ENCODE peak calls at places on chromosomes 2 and 18, in nine cellular contexts. V is uterus; H is colonic mucosa; X is lung; R is upper lobe of left lung; L is endodermal cell; K is HCT116; Q is CD4-positive, CD25-positive, alpha-beta regulatory T cell; O is A673. W is an unnamed sample. For H3K4me1 and H3K9me3, the result is how much of the 10 kb centered on the place peaks cover.

GRCh38 chr2:179171371-179171770 is 93.3 kb downstream of the SESTD1 start:
- DNase-seq in V (no peak), H (no peak), X (no peak), R (no peak), L (no peak), K (no peak), Q (no peak), O (no peak), W (no peak)

GRCh38 chr2:111534816-111535803 is 348.9 kb downstream of the ANAPC1 start:
- DNase-seq in V (peak), H (peak), X (no peak), R (peak), L (no peak), K (no peak), Q (peak), O (peak), W (no peak)

GRCh38 chr18:59308201-59309014 is 10.0 kb downstream of the CPLX4 start:
- DNase-seq in V (peak), H (peak), X (peak), R (peak), L (peak), K (peak), Q (peak), O (peak), W (peak)

GRCh38 chr2:122001441-122001874 is 246.0 kb downstream of the TSN start:
- DNase-seq in V (no peak), H (no peak), X (no peak), R (no peak), L (no peak), K (no peak), Q (no peak), O (no peak), W (no peak)

GRCh38 chr2:240522406-240522805 is 35.4 kb downstream of the ANKMY1 start:
- DNase-seq in V (no peak), H (no peak), X (no peak), R (no peak), L (peak), K (no peak), Q (no peak), O (no peak), W (no peak)

GRCh38 chr18:46574000-46574739 is 82.8 kb downstream of the LOXHD1 start:
- DNase-seq in V (no peak), H (no peak), X (no peak), R (no peak), L (peak), K (no peak), Q (no peak), O (no peak), W (no peak)

GRCh38 chr2:234861841-234862735 is 89.7 kb upstream of the SH3BP4 start:
- DNase-seq in V (no peak), H (no peak), X (no peak), R (no peak), L (peak), K (no peak), Q (no peak), O (no peak), W (no peak)

GRCh38 chr2:167756427-167756826 is 491.0 kb downstream of the STK39 start:
- DNase-seq in V (no peak), H (no peak), X (no peak), R (no peak), L (peak), K (no peak), Q (no peak), O (peak), W (peak)

GRCh38 chr2:172278642-172279041 is 148.7 kb upstream of the ITGA6 start:
- DNase-seq in V (no peak), H (no peak), X (no peak), R (no peak), L (no peak), K (no peak), Q (no peak), O (peak), W (no peak)

GRCh38 chr18:12239426-12239825 is 14.7 kb upstream of the CIDEA start:
- DNase-seq in V (no peak), H (no peak), X (no peak), R (no peak), L (no peak), K (no peak), Q (no peak), O (no peak), W (no peak)

GRCh38 chr2:193141-193552 is 70.7 kb downstream of the SH3YL1 start:
- DNase-seq in V (no peak), H (no peak), X (no peak), R (no peak), L (no peak), K (no peak), Q (no peak), O (no peak), W (no peak)

GRCh38 chr2:46857871-46858696 is 57.5 kb downstream of the MCFD2 start:
- DNase-seq in V (no peak), H (no peak), X (no peak), R (no peak), L (no peak), K (no peak), Q (no peak), O (no peak), W (no peak)

GRCh38 chr2:150788741-150789140 is 301.3 kb upstream of the RND3 start:
- DNase-seq in V (no peak), H (no peak), X (no peak), R (no peak), L (no peak), K (no peak), Q (no peak), O (no peak), W (no peak)

GRCh38 chr2:181785677-181786344 is 105.5 kb upstream of the NEUROD1 start:
- DNase-seq in V (no peak), H (no peak), X (no peak), R (no peak), L (no peak), K (peak), Q (no peak), O (no peak), W (no peak)

GRCh38 chr2:61970807-61971556 is 65.5 kb downstream of the COMMD1 start:
- DNase-seq in V (no peak), H (no peak), X (no peak), R (no peak), L (peak), K (no peak), Q (no peak), O (no peak), W (no peak)

GRCh38 chr18:53864758-53865157 is 359.7 kb downstream of the MBD2 start:
- DNase-seq in V (no peak), H (no peak), X (no peak), R (no peak), L (no peak), K (no peak), Q (no peak), O (peak), W (no peak)

DNA sequence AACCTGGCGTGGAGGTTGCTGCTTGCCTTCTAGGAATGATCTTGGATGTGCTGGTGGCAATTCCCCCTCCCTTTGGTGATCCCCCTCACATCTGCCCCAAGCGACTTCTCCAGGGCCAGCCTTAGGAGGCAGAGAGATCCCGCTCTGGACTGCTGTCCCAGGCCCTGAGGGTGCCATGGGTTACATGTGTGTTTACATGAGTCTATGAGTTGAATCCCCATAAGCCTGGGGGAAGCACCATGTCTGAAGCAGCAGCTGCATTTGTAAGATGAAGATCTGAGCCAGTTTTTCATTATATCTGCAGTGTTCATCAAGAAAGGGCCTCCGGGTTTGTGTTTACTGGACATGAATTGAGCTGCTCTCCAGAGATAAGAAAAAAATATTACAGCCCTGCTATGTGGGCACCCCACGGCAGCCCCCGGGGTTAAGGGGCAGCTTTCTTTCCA is 46.1 kb downstream of the MRPS5 start:
- DNase-seq in V (no peak), H (no peak), X (no peak), R (no peak), L (peak), K (no peak), Q (no peak), O (no peak), W (no peak)
- H3K4me1 ChIP-seq in V (under half), H (under half), X (under half), R (under half), L (under half), K (under half), Q (under half), O (under half), W (under half)

GRCh38 chr18:13460946-13461345 is 242.4 kb downstream of the LDLRAD4 start:
- DNase-seq in V (no peak), H (no peak), X (no peak), R (no peak), L (peak), K (no peak), Q (no peak), O (no peak), W (no peak)
- H3K4me3 ChIP-seq in V (no peak), H (no peak), X (no peak), R (no peak), L (no peak), K (no peak), Q (peak), O (no peak), W (no peak)

DNA sequence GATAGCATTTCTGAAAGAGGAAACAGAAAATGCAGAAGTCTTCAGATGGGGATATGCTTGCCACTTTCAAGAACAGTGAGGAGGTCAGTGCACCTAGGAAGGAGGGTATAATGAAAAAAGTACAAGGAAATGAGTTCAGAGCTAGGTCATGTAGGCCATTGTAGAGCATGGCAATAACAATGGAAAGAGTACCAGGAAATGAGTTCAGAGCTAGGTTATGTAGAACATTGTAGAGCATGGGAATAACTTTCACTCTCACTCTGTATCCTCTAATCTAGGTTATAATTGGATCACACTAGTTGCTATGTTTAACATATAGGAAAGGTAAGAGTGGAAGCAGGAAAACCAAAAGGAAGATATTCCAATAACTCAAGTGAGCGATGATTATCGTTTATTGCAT is 12.3 kb downstream of the SCG2 start:
- DNase-seq in V (no peak), H (no peak), X (no peak), R (no peak), L (no peak), K (no peak), Q (no peak), O (no peak), W (no peak)
- H3K9me3 ChIP-seq in V (under half), H (under half), X (under half), R (under half), L (under half), K (under half), Q (under half), O (under half), W (under half)

DNA sequence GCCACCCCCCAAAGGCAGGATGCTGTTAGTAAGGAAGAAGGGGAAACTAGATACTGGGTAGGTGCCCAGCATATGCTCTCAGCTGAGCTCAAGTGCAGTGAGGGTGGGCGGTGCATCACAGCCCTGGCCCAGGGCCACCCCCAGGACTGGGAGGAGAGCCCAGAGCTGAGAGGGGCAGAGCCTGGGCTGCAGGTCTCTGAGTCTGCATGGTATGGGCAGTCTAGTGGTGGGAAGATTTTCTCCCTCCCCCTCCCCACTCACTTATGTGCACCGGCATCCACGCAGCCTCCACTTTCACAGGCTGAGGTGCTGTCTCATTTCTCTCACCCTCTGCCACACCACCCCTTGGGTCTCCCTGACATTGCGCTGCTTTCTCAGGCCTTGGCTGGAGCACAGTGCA is 48.5 kb upstream of the CAB39 start:
- DNase-seq in V (no peak), H (no peak), X (no peak), R (peak), L (no peak), K (no peak), Q (no peak), O (no peak), W (no peak)
- H3K4me1 ChIP-seq in V (under half), H (under half), X (under half), R (under half), L (under half), K (under half), Q (half or more), O (under half), W (under half)

GRCh38 chr18:63298393-63299015 is 21.1 kb downstream of the BCL2 start:
- DNase-seq in V (no peak), H (no peak), X (no peak), R (no peak), L (no peak), K (no peak), Q (no peak), O (peak), W (no peak)

GRCh38 chr18:63297678-63298392 is 21.7 kb downstream of the BCL2 start:
- DNase-seq in V (no peak), H (no peak), X (no peak), R (no peak), L (no peak), K (no peak), Q (no peak), O (no peak), W (no peak)

GRCh38 chr18:63301458-63301857 is 18.1 kb downstream of the BCL2 start:
- DNase-seq in V (no peak), H (no peak), X (no peak), R (peak), L (no peak), K (no peak), Q (no peak), O (peak), W (no peak)

GRCh38 chr18:63302647-63303405 is 16.7 kb downstream of the BCL2 start:
- DNase-seq in V (no peak), H (no peak), X (no peak), R (no peak), L (no peak), K (no peak), Q (no peak), O (no peak), W (no peak)

DNA sequence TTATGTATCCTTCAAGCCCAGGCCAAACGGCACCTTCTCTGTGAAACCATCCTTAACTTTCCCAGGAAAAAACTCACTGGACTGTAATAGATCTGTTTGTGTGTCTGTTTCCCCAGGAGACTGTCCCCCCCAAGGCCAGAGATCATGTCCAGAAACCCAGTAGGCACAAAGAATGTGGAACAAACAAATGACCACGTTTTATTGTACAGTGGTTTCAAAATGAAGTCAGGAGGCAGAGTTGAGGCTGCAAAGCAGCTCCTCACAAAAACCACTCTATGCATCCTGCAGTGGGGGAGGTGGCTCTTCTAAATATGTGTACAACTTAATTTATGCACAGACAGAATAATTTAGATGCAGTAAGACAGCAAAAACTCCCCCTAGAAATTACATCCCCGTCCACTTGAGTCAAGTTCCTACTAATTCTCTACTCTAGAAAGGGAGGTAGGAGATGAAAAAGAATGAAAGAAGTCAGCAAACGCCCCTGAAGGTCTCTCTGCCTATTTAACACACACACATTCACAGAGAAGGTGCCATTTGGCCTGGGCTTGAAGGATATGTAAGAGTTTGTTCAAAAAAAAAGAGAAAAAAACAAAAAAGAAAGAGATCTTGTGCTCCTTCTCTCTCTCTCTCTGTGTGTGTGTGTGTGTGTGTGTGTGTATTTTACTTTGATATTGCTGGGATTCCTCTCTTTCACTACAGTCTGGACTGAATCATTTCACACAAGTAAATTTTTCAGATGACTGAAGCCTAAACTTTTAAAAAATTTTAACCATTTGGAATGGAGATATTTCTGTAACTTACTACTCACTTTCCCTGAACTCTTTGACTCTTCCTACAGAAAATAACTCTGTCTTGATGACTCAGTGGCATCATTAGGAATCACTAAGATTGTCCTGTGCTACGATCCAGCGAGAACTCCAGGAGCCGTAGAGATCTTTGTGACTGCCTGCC is 19.5 kb downstream of the BCL2 start:
- DNase-seq in V (no peak), H (no peak), X (no peak), R (no peak), L (no peak), K (no peak), Q (no peak), O (no peak), W (no peak)
- H3K4me3 ChIP-seq in V (no peak), H (no peak), X (no peak), R (no peak), L (no peak), K (no peak), Q (peak), O (no peak), W (no peak)

GRCh38 chr18:61741881-61742280 is 150.9 kb downstream of the RNF152 start:
- DNase-seq in V (no peak), H (no peak), X (no peak), R (no peak), L (no peak), K (no peak), Q (no peak), O (no peak), W (no peak)

GRCh38 chr18:61738042-61738441 is 154.8 kb downstream of the RNF152 start:
- DNase-seq in V (peak), H (no peak), X (no peak), R (no peak), L (no peak), K (no peak), Q (no peak), O (no peak), W (no peak)

GRCh38 chr18:61736168-61736567 is 156.6 kb downstream of the RNF152 start:
- DNase-seq in V (no peak), H (no peak), X (no peak), R (no peak), L (no peak), K (no peak), Q (no peak), O (no peak), W (no peak)

GRCh38 chr18:61735564-61736102 is 157.2 kb downstream of the RNF152 start:
- DNase-seq in V (no peak), H (peak), X (no peak), R (no peak), L (no peak), K (no peak), Q (no peak), O (no peak), W (no peak)

GRCh38 chr18:61738488-61738887 is 154.3 kb downstream of the RNF152 start:
- DNase-seq in V (peak), H (no peak), X (no peak), R (peak), L (no peak), K (no peak), Q (no peak), O (peak), W (no peak)
- H3K9me3 ChIP-seq in V (under half), H (under half), X (under half), R (under half), L (under half), K (under half), Q (under half), O (under half), W (under half)

GRCh38 chr2:127076924-127077323 is 30.0 kb downstream of the BIN1 start:
- DNase-seq in V (no peak), H (no peak), X (no peak), R (no peak), L (no peak), K (no peak), Q (no peak), O (no peak), W (no peak)
- H3K4me1 ChIP-seq in V (under half), H (under half), X (under half), R (under half), L (under half), K (under half), Q (under half), O (under half), W (under half)

DNA sequence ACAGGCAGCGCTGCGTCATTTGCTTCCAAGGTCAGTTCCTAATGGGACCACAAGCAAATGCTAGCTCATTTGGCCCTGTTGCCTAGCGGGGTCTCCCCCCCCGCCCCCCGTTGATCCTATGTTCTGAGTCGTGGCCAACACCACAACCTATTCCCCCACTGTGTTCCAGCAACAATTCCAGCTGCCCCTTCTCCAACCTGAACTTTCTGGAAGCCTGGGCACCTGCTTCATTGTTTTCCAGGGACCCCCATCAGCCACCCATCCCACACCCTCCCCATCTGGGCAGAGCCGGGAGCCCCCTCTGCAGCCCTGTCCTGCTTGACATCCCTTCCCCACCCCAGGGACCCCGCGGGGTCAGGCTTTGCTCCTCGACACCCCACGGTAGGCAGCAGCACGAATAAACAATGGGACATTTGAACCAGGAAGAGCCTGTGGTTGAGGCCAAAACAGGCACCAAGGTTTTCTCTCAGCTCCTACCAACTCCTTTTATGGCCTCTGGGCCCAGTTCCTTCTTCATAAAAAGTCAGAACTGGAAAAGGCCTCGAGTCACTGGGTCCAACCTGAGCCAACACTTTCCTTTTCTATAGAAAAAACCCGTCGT is 20.5 kb downstream of the TEX44 start:
- DNase-seq in V (no peak), H (no peak), X (no peak), R (peak), L (no peak), K (no peak), Q (no peak), O (no peak), W (no peak)
- H3K4me3 ChIP-seq in V (peak), H (peak), X (no peak), R (peak), L (peak), K (peak), Q (peak), O (no peak), W (no peak)

GRCh38 chr2:148752977-148753376 is 108.4 kb downstream of the EPC2 start:
- DNase-seq in V (no peak), H (no peak), X (no peak), R (no peak), L (no peak), K (no peak), Q (no peak), O (no peak), W (no peak)

GRCh38 chr2:148756292-148756975 is 111.9 kb downstream of the EPC2 start:
- DNase-seq in V (no peak), H (no peak), X (no peak), R (no peak), L (no peak), K (no peak), Q (no peak), O (no peak), W (no peak)

GRCh38 chr2:148746973-148747372 is 102.4 kb downstream of the EPC2 start:
- DNase-seq in V (no peak), H (no peak), X (no peak), R (no peak), L (no peak), K (no peak), Q (no peak), O (no peak), W (no peak)

GRCh38 chr2:148754864-148755263 is 110.3 kb downstream of the EPC2 start:
- DNase-seq in V (no peak), H (no peak), X (no peak), R (no peak), L (no peak), K (no peak), Q (no peak), O (no peak), W (no peak)

GRCh38 chr2:148751907-148752306 is 107.4 kb downstream of the EPC2 start:
- DNase-seq in V (no peak), H (no peak), X (no peak), R (no peak), L (no peak), K (no peak), Q (no peak), O (no peak), W (no peak)
- H3K9me3 ChIP-seq in V (under half), H (under half), X (under half), R (under half), L (under half), K (under half), Q (under half), O (under half), W (under half)